ENCODE peak calls at places on chromosomes 2 and 18, in seven cellular contexts. D is H9, K is H1, W is IMR-90, V is neuronal stem cell, Y is mesenchymal stem cell, E is mesendoderm. F is an unnamed sample.

GRCh38 chr18:48665654-48666053 is 126.8 kb downstream of the CTIF start:
- DNase-seq in W (no peak), V (no peak), D (no peak), K (no peak), Y (no peak), E (no peak), F (no peak)

GRCh38 chr2:221322741-221323140 is 249.4 kb downstream of the EPHA4 start:
- DNase-seq in W (no peak), K (no peak), Y (no peak), E (no peak), V (no peak), D (no peak), F (no peak)

GRCh38 chr2:40087434-40087833 is 308.4 kb upstream of the THUMPD2 start:
- DNase-seq in K (no peak), W (peak; percentile 32), Y (no peak), V (no peak), D (no peak), E (no peak), F (no peak)

GRCh38 chr2:9112079-9112721 is 94.4 kb upstream of the ASAP2 start:
- DNase-seq in D (no peak), W (peak; percentile 96), K (no peak), Y (peak; percentile 89), V (no peak), E (no peak), F (no peak)

GRCh38 chr2:112705576-112705975 is 15.2 kb upstream of the NT5DC4 start:
- DNase-seq in D (no peak), V (no peak), Y (no peak), K (no peak), W (no peak), E (no peak), F (no peak)

GRCh38 chr2:54838585-54839035 is 115.1 kb downstream of the EML6 start:
- DNase-seq in E (peak; percentile 68), W (peak; percentile 68), D (peak; percentile 66), Y (peak; percentile 71), V (peak; percentile 67), K (peak; percentile 27), F (peak; percentile 57)

GRCh38 chr2:148534416-148535205 is 109.9 kb upstream of the EPC2 start:
- DNase-seq in E (peak; percentile 74), D (no peak), Y (no peak), W (no peak), K (no peak), V (no peak), F (peak; percentile 30)

GRCh38 chr2:106193491-106193976 is 567 bp downstream of the UXS1 start:
- DNase-seq in E (peak; percentile 14), D (no peak), Y (no peak), V (peak; percentile 15), K (no peak), W (no peak), F (peak; percentile 47)

GRCh38 chr2:80328033-80328635 is 23.6 kb upstream of the LRRTM1 start:
- DNase-seq in D (no peak), E (peak; percentile 68), V (no peak), Y (no peak), W (no peak), K (no peak), F (no peak)

GRCh38 chr2:12061785-12062184 is 315.4 kb downstream of the LPIN1 start:
- DNase-seq in E (no peak), Y (no peak), K (no peak), V (no peak), D (no peak), W (no peak), F (no peak)

GRCh38 chr2:169683054-169683424 is 11.2 kb downstream of the CFAP210 start:
- DNase-seq in W (no peak), Y (no peak), V (no peak), D (no peak), K (no peak), E (no peak), F (no peak)

GRCh38 chr2:224145751-224146355 is 106.8 kb upstream of the SERPINE2 start:
- DNase-seq in K (no peak), Y (peak; percentile 91), V (no peak), D (no peak), E (no peak), W (peak; percentile 80), F (peak; percentile 67)

GRCh38 chr2:469521-469920 is 181.6 kb upstream of the ALKAL2 start:
- DNase-seq in W (no peak), D (no peak), K (no peak), E (no peak), V (no peak), Y (no peak), F (no peak)

GRCh38 chr2:467543-467891 is 179.6 kb upstream of the ALKAL2 start:
- DNase-seq in D (no peak), K (no peak), V (no peak), W (no peak), E (peak; percentile 16), Y (no peak), F (no peak)

GRCh38 chr2:467101-467500 is 179.2 kb upstream of the ALKAL2 start:
- DNase-seq in D (no peak), Y (no peak), W (no peak), K (no peak), V (no peak), E (no peak), F (no peak)

GRCh38 chr2:467892-468630 is 180.2 kb upstream of the ALKAL2 start:
- DNase-seq in Y (no peak), E (peak; percentile 13), D (peak; percentile 57), V (peak; percentile 27), W (no peak), K (no peak), F (no peak)

GRCh38 chr2:468631-469310 is 180.9 kb upstream of the ALKAL2 start:
- DNase-seq in Y (no peak), D (no peak), W (no peak), E (peak; percentile 19), V (no peak), K (no peak), F (no peak)
- H3K4ac ChIP-seq in Y (no peak overlapping the region), D (no peak overlapping the region), W (no peak overlapping the region), E (no peak overlapping the region), V (no peak overlapping the region), K (no peak overlapping the region), F (no peak overlapping the region)

GRCh38 chr2:230220347-230220969 is 674 bp upstream of the SP110 start:
- DNase-seq in K (no peak), Y (no peak), E (no peak), W (no peak), V (no peak), D (no peak), F (no peak)
- H3K4me1 ChIP-seq in K (peaks cover 2% of the 10 kb centered on the region), Y (peaks cover 5% of the 10 kb centered on the region), E (no peaks in the 10 kb centered on the region), W (no peaks in the 10 kb centered on the region), V (no peaks in the 10 kb centered on the region), D (no peaks in the 10 kb centered on the region), F (peaks cover 13% of the 10 kb centered on the region)

DNA sequence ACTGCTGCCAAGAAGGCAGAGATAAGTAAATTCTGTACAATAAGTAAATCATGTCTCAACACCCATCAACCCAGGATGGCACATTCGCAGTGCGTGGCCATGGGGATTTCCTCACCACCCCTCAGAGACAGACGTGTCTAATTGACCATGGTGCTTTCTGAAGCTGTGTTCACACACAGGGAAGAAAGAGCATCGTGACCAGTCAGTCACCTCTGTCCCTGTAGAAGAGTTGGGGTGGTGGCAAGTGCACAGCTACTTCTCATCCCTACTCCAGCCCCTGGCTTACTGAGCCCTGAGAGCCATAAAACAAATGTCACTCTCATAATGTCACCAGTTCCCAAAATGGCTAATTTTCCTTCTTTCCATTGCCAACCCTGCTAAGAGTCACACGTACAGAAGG is 31.3 kb upstream of the MLPH start:
- DNase-seq in D (no peak), W (no peak), V (no peak), K (no peak), Y (no peak), E (no peak), F (no peak)
- H3K9ac ChIP-seq in D (no peak overlapping the region), W (no peak overlapping the region), V (no peak overlapping the region), K (no peak overlapping the region), Y (no peak overlapping the region), E (no peak overlapping the region), F (no peak overlapping the region)

DNA sequence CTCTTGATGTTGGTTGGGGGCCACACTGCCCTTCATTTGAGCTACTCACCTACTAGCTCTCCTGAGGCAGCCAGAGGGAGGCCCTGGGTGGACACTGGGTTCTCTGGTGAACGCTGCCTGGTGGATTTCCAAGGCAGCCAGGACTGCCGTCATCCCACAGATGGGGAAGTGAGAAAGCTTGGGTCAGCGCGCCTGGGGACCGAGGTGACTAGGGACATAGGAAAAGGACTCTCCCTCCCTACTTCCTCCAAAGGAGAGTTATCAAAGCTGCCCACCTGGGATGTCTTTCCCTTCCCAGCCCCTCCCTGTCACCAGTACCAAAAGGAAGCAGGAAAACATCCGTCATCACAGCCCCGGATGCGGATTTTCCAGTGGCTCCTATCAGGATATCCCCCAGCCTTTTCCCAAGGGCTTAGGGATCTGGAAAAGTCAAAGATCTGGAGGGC is 3.8 kb upstream of the SEMA4C start:
- DNase-seq in Y (no peak), V (no peak), E (peak; percentile 53), W (no peak), K (no peak), D (no peak), F (no peak)
- H3K4ac ChIP-seq in Y (no peak overlapping the region), V (no peak overlapping the region), E (no peak overlapping the region), W (peak overlapping the region; percentile 22), K (no peak overlapping the region), D (no peak overlapping the region), F (peak overlapping the region; percentile 35)

DNA sequence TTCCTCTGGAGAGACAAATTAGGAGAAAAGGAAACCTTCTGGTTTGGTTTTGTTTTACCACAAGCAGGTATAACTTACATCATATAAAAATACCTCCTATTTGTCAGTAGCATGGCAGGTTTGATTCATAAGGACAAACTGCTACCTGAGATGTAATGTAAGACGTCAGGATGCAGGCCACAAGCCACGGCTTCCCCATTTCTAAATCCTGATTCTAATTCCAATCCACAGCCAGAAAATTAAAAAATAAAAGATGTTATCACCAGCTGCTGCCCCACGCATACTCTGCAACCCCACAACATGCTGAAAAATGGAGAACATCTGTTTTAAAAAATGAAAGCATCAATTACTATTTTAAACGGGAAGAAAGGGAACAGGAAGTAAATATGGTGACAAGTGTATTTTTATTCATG is 197.6 kb downstream of the BCL11A start:
- DNase-seq in D (no peak), V (no peak), K (no peak), W (no peak), E (no peak), Y (no peak), F (no peak)
- H3K4me1 ChIP-seq in D (peaks cover 2% of the 10 kb centered on the region), V (no peaks in the 10 kb centered on the region), K (no peaks in the 10 kb centered on the region), W (no peaks in the 10 kb centered on the region), E (peaks cover 8% of the 10 kb centered on the region), Y (no peaks in the 10 kb centered on the region), F (peaks cover 3% of the 10 kb centered on the region)

DNA sequence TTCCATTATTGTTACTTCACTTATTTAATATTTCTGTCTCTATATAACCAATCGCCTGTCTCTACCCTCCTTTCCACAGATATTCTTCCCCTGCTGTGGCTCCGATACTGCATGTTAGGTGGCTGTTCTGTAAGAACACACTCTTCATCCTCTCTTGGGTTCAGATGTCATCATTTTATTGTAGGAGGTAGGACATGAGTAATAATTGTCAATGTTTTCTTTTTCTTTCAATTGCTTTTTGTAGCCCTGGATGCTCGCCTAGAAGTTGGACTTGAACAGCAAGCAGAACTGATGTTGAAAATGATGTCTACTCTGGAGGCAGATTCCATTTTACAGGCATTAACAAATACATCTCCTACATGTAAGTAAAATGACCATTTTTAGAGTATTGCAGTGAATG is 128.6 kb downstream of the BIRC6 start:
- DNase-seq in W (peak; percentile 36), D (no peak), Y (no peak), K (no peak), V (no peak), E (no peak), F (no peak)
- H3K9ac ChIP-seq in W (no peak overlapping the region), D (no peak overlapping the region), Y (peak overlapping the region; percentile 83), K (no peak overlapping the region), V (no peak overlapping the region), E (no peak overlapping the region), F (no peak overlapping the region)

F was measured in trophoblast cell.